ENCODE peak calls at places on chromosome 1, in five cellular contexts. One of them, this sample, is unnamed.
A peak's percentile ranks its signal among the peaks of the same experiment; 100 is the strongest.

GRCh38 chr1:150162862-150163706 is 13.4 kb downstream of the PLEKHO1 start:
- DNase-seq in GM12891: no peak
- DNase-seq in heart left ventricle: peak; percentile 91
- DNase-seq in IMR-90: peak; percentile 100
- DNase-seq in ovary: peak; percentile 89
- DNase-seq in this sample: peak; percentile 86

GRCh38 chr1:243710467-243710866 is 139.6 kb downstream of the AKT3 start:
- DNase-seq in GM12891: no peak
- DNase-seq in heart left ventricle: no peak
- DNase-seq in IMR-90: no peak
- DNase-seq in ovary: no peak
- DNase-seq in this sample: no peak

GRCh38 chr1:174976436-174977107 is 23.2 kb upstream of the CACYBP start:
- DNase-seq in GM12891: no peak
- DNase-seq in heart left ventricle: no peak
- DNase-seq in IMR-90: peak; percentile 64
- DNase-seq in ovary: peak; percentile 41
- DNase-seq in this sample: peak; percentile 26

GRCh38 chr1:27676410-27676809 is 4.4 kb upstream of the IFI6 start:
- DNase-seq in GM12891: no peak
- DNase-seq in heart left ventricle: no peak
- DNase-seq in IMR-90: no peak
- DNase-seq in ovary: no peak
- DNase-seq in this sample: no peak

GRCh38 chr1:98661544-98662353 is at the start of gene SNX7:
- DNase-seq in GM12891: peak; percentile 23
- DNase-seq in heart left ventricle: peak; percentile 90
- DNase-seq in IMR-90: peak; percentile 69
- DNase-seq in ovary: peak; percentile 73
- DNase-seq in this sample: peak; percentile 70

GRCh38 chr1:12615166-12615915 is 2.7 kb downstream of the DHRS3 start:
- DNase-seq in GM12891: no peak
- DNase-seq in heart left ventricle: no peak
- DNase-seq in IMR-90: peak; percentile 49
- DNase-seq in ovary: peak; percentile 27
- DNase-seq in this sample: no peak

GRCh38 chr1:68051475-68051874 is 1.0 kb upstream of the DIRAS3 start:
- DNase-seq in GM12891: no peak
- DNase-seq in heart left ventricle: peak; percentile 72
- DNase-seq in IMR-90: peak; percentile 68
- DNase-seq in ovary: peak; percentile 73
- DNase-seq in this sample: peak; percentile 30

GRCh38 chr1:8370046-8370881 is 52.4 kb downstream of the SLC45A1 start:
- DNase-seq in GM12891: no peak
- DNase-seq in heart left ventricle: peak; percentile 13
- DNase-seq in IMR-90: peak; percentile 33
- DNase-seq in ovary: no peak
- DNase-seq in this sample: no peak

GRCh38 chr1:217718873-217719272 is 87.7 kb downstream of the SPATA17 start:
- DNase-seq in GM12891: no peak
- DNase-seq in heart left ventricle: no peak
- DNase-seq in IMR-90: no peak
- DNase-seq in ovary: no peak
- DNase-seq in this sample: peak; percentile 3

GRCh38 chr1:1539310-1540014 is 962 bp downstream of the TMEM240 start:
- DNase-seq in GM12891: no peak
- DNase-seq in heart left ventricle: peak; percentile 68
- DNase-seq in IMR-90: peak; percentile 47
- DNase-seq in ovary: peak; percentile 62
- DNase-seq in this sample: no peak

GRCh38 chr1:7221823-7222462 is 436.7 kb downstream of the CAMTA1 start:
- DNase-seq in GM12891: no peak
- DNase-seq in heart left ventricle: no peak
- DNase-seq in IMR-90: peak; percentile 48
- DNase-seq in ovary: no peak
- DNase-seq in this sample: no peak

GRCh38 chr1:64493864-64494263 is 23.9 kb downstream of the CACHD1 start:
- DNase-seq in GM12891: no peak
- DNase-seq in heart left ventricle: no peak
- DNase-seq in IMR-90: no peak
- DNase-seq in ovary: no peak
- DNase-seq in this sample: no peak

GRCh38 chr1:121586369-121587229 is 401.8 kb downstream of the SRGAP2C start:
- DNase-seq in GM12891: no peak
- DNase-seq in heart left ventricle: no peak
- DNase-seq in IMR-90: no peak
- DNase-seq in ovary: no peak
- DNase-seq in this sample: no peak

GRCh38 chr1:67646145-67647035 is 38.6 kb upstream of the GADD45A start:
- DNase-seq in GM12891: no peak
- DNase-seq in heart left ventricle: peak; percentile 74
- DNase-seq in IMR-90: peak; percentile 23
- DNase-seq in ovary: peak; percentile 43
- DNase-seq in this sample: no peak

GRCh38 chr1:14598007-14598497 is 433 bp upstream of the KAZN start:
- DNase-seq in GM12891: no peak
- DNase-seq in heart left ventricle: no peak
- DNase-seq in IMR-90: no peak
- DNase-seq in ovary: no peak
- DNase-seq in this sample: no peak

GRCh38 chr1:173508541-173508940 is 31.4 kb downstream of the PRDX6 start:
- DNase-seq in GM12891: no peak
- DNase-seq in heart left ventricle: no peak
- DNase-seq in IMR-90: peak; percentile 39
- DNase-seq in ovary: no peak
- DNase-seq in this sample: no peak

GRCh38 chr1:107058245-107059032 is 2.0 kb downstream of the PRMT6 start:
- DNase-seq in GM12891: no peak
- DNase-seq in heart left ventricle: no peak
- DNase-seq in IMR-90: no peak
- DNase-seq in ovary: no peak
- DNase-seq in this sample: no peak

GRCh38 chr1:187092104-187092503 is 263.4 kb downstream of the PLA2G4A start:
- DNase-seq in GM12891: no peak
- DNase-seq in heart left ventricle: no peak
- DNase-seq in IMR-90: no peak
- DNase-seq in ovary: no peak
- DNase-seq in this sample: no peak

GRCh38 chr1:161096514-161096913 is 1.6 kb upstream of the KLHDC9 start:
- DNase-seq in GM12891: no peak
- DNase-seq in heart left ventricle: peak; percentile 71
- DNase-seq in IMR-90: peak; percentile 54
- DNase-seq in ovary: peak; percentile 63
- DNase-seq in this sample: no peak

GRCh38 chr1:35707253-35708178 is 11.2 kb downstream of the C1orf216 start:
- DNase-seq in GM12891: peak; percentile 66
- DNase-seq in heart left ventricle: no peak
- DNase-seq in IMR-90: no peak
- DNase-seq in ovary: no peak
- DNase-seq in this sample: no peak

GRCh38 chr1:201266774-201267173 is 16.5 kb upstream of the PKP1 start:
- DNase-seq in GM12891: no peak
- DNase-seq in heart left ventricle: no peak
- DNase-seq in IMR-90: peak; percentile 95
- DNase-seq in ovary: no peak
- DNase-seq in this sample: peak; percentile 73

GRCh38 chr1:155272466-155273133 is 704 bp downstream of the CLK2 start:
- DNase-seq in GM12891: no peak
- DNase-seq in heart left ventricle: no peak
- DNase-seq in IMR-90: peak; percentile 67
- DNase-seq in ovary: no peak
- DNase-seq in this sample: peak; percentile 74

GRCh38 chr1:15337656-15338402 is 71.9 kb upstream of the EFHD2 start:
- DNase-seq in GM12891: no peak
- DNase-seq in heart left ventricle: no peak
- DNase-seq in IMR-90: peak; percentile 85
- DNase-seq in ovary: no peak
- DNase-seq in this sample: peak; percentile 68

GRCh38 chr1:43968348-43968948 is 1.4 kb upstream of the DPH2 start:
- DNase-seq in GM12891: no peak
- DNase-seq in heart left ventricle: no peak
- DNase-seq in IMR-90: no peak
- DNase-seq in ovary: no peak
- DNase-seq in this sample: no peak

GRCh38 chr1:19861034-19861433 is 21.2 kb upstream of the OTUD3 start:
- DNase-seq in GM12891: no peak
- DNase-seq in heart left ventricle: no peak
- DNase-seq in IMR-90: peak; percentile 19
- DNase-seq in ovary: no peak
- DNase-seq in this sample: no peak

GRCh38 chr1:30147188-30147587 is 576.2 kb downstream of the MATN1 start:
- DNase-seq in GM12891: no peak
- DNase-seq in heart left ventricle: no peak
- DNase-seq in IMR-90: no peak
- DNase-seq in ovary: no peak
- DNase-seq in this sample: no peak

GRCh38 chr1:36306210-36306901 is at the start of gene SH3D21:
- DNase-seq in GM12891: peak; percentile 59
- DNase-seq in heart left ventricle: peak; percentile 52
- DNase-seq in IMR-90: no peak
- DNase-seq in ovary: peak; percentile 53
- DNase-seq in this sample: no peak

DNA sequence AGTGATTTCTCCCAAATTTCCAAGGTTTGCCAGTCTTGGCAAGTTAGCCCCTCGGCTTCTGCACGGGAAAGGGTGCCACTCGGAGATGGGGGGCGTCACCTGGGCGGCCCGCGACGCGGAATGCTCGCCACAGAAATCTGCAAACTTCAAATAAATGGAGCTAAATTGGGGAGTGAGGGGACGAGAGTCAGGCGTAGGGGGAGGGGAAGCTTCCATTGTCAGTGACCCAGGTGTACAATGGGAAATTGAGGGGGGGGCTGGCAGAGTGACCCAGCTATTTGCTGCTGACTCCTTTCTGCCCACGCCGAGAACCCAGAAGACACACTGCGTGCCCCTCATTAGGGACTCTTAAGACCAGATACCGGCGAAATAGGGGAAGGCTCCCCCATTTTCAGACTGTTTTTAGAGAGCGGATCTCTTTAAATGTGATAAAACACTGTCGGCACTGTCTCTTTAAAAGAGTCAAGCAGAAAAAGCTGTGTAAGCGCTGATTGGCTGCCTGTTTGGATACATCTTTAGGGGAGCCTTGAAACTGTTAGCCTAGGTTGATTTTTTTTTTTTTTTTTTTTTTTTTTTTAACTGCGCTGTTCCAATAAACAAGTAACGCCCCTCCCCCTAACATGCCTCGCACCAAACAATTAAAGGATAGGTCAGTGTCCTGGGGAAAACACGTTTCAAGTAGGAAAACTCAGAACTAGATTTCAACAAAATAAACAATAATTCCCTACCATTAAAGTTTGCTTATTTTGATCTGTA is 1.2 kb upstream of the SSBP3 start:
- DNase-seq in GM12891: peak; percentile 53
- DNase-seq in heart left ventricle: peak; percentile 83
- DNase-seq in IMR-90: peak; percentile 93
- DNase-seq in ovary: peak; percentile 84
- DNase-seq in this sample: peak; percentile 84
- TF ChIP-seq POLR2A in GM12891: no peak
- TF ChIP-seq POLR2A in heart left ventricle: peak; percentile 36
- TF ChIP-seq POLR2A in IMR-90: peak; percentile 62
- TF ChIP-seq POLR2A in ovary: peak; percentile 14
- TF ChIP-seq POLR2A in this sample: no peak

DNA sequence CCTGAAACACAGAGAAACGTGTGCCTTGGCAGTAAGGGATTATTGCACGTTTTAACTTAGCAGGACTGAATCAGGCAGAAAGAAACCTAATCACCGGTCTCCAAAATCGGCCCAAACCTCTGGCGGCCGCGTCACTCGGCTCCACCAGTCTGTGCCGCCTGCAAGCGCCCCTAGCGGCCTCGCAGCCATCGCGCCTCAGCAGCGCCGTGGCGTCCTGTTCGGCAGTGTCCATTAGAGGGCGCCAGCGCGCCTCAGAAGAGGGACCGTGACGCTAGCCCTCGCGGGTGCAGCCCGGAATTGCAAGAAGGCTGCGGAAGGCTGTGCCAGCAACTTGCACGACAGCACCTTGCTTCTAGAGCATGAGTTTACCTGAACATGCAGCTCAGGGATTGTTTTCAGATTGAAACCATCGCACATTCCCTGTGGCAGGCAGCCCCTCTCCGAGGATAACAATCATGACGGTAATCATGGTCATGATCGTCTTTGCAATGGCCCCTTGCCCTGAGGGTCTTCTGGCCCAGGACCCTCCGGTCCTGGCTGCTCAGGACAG is 164.4 kb downstream of the TRIM33 start:
- DNase-seq in GM12891: peak; percentile 90
- DNase-seq in heart left ventricle: peak; percentile 96
- DNase-seq in IMR-90: peak; percentile 90
- DNase-seq in ovary: peak; percentile 95
- DNase-seq in this sample: peak; percentile 88
- TF ChIP-seq POLR2A in GM12891: no peak
- TF ChIP-seq POLR2A in heart left ventricle: no peak
- TF ChIP-seq POLR2A in IMR-90: peak; percentile 43
- TF ChIP-seq POLR2A in ovary: no peak
- TF ChIP-seq POLR2A in this sample: no peak

GRCh38 chr1:226533220-226533619 is 15.3 kb upstream of the STUM start:
- DNase-seq in GM12891: no peak
- DNase-seq in heart left ventricle: no peak
- DNase-seq in IMR-90: no peak
- DNase-seq in ovary: no peak
- DNase-seq in this sample: no peak

GRCh38 chr1:226535626-226536025 is 12.9 kb upstream of the STUM start:
- DNase-seq in GM12891: no peak
- DNase-seq in heart left ventricle: no peak
- DNase-seq in IMR-90: no peak
- DNase-seq in ovary: no peak
- DNase-seq in this sample: no peak

GRCh38 chr1:226534098-226534497 is 14.5 kb upstream of the STUM start:
- DNase-seq in GM12891: no peak
- DNase-seq in heart left ventricle: no peak
- DNase-seq in IMR-90: no peak
- DNase-seq in ovary: no peak
- DNase-seq in this sample: no peak

GRCh38 chr1:226532553-226532952 is 16.0 kb upstream of the STUM start:
- DNase-seq in GM12891: no peak
- DNase-seq in heart left ventricle: no peak
- DNase-seq in IMR-90: no peak
- DNase-seq in ovary: no peak
- DNase-seq in this sample: no peak

DNA sequence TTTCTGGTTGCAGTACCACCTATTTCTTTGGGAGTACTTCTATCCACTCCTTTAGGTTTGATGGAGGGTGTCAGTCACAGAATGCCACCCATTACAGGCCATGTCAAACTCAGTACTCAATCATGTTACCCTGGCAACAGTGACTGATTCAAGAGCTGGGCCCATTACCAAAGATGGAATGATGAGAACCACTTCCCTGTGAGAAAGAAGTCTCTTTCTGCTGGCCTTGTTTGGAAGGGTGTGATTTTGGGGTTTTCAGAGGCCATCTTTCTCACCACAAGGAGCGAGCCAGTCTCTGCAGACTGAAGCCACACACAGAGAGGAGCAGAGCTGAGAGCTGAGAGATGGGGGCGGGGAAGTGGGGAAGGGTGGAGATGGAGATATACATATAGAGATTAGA is 13.9 kb upstream of the STUM start:
- DNase-seq in GM12891: no peak
- DNase-seq in heart left ventricle: no peak
- DNase-seq in IMR-90: no peak
- DNase-seq in ovary: no peak
- DNase-seq in this sample: no peak
- TF ChIP-seq POLR2A in GM12891: no peak
- TF ChIP-seq POLR2A in heart left ventricle: no peak
- TF ChIP-seq POLR2A in IMR-90: no peak
- TF ChIP-seq POLR2A in ovary: no peak
- TF ChIP-seq POLR2A in this sample: no peak

GRCh38 chr1:39671793-39672550 is at the start of gene NT5C1A:
- DNase-seq in GM12891: peak; percentile 65
- DNase-seq in heart left ventricle: peak; percentile 74
- DNase-seq in IMR-90: no peak
- DNase-seq in ovary: no peak
- DNase-seq in this sample: no peak
- TF ChIP-seq POLR2A in GM12891: no peak
- TF ChIP-seq POLR2A in heart left ventricle: no peak
- TF ChIP-seq POLR2A in IMR-90: no peak
- TF ChIP-seq POLR2A in ovary: no peak
- TF ChIP-seq POLR2A in this sample: no peak